ENCODE peak calls at places on chromosomes 2 and 18, in five cellular contexts. M, I, F, B and V are unnamed samples.

GRCh38 chr2:238879020-238879419 is 31.1 kb downstream of the TWIST2 start:
- DNase-seq in F (no peak), I (no peak), B (no peak), M (no peak), V (no peak)

GRCh38 chr18:2368102-2368501 is 203.2 kb downstream of the METTL4 start:
- DNase-seq in B (no peak), F (no peak), I (no peak), M (no peak), V (no peak)

GRCh38 chr2:44459754-44460153 is 98.0 kb downstream of the CAMKMT start:
- DNase-seq in F (no peak), B (no peak), I (no peak), M (no peak), V (no peak)

GRCh38 chr18:49609416-49610284 is 47.8 kb downstream of the LIPG start:
- DNase-seq in M (no peak), F (no peak), I (no peak), B (peak), V (no peak)

GRCh38 chr2:80410346-80410745 is 105.8 kb upstream of the LRRTM1 start:
- DNase-seq in M (no peak), B (no peak), I (no peak), F (no peak), V (no peak)

GRCh38 chr2:58240595-58240937 is 559 bp downstream of the FANCL start:
- DNase-seq in M (no peak), F (no peak), B (no peak), I (no peak), V (no peak)

GRCh38 chr2:62596061-62596658 is 90.2 kb upstream of the TMEM17 start:
- DNase-seq in B (peak), F (peak), I (no peak), M (no peak), V (no peak)

GRCh38 chr18:32629990-32630389 is 142.8 kb downstream of the KLHL14 start:
- DNase-seq in M (no peak), B (no peak), F (no peak), I (no peak), V (no peak)

GRCh38 chr2:98489971-98490962 is 45.6 kb downstream of the INPP4A start:
- DNase-seq in B (no peak), M (no peak), F (no peak), I (no peak), V (no peak)

GRCh38 chr2:25418944-25419677 is 77.4 kb upstream of the DNMT3A start:
- DNase-seq in F (no peak), M (no peak), I (no peak), B (no peak), V (no peak)

GRCh38 chr2:205613970-205614559 is 68.2 kb upstream of the NRP2 start:
- DNase-seq in M (no peak), B (no peak), F (no peak), I (no peak), V (no peak)

GRCh38 chr2:46966576-46966975 is 51.0 kb upstream of the MCFD2 start:
- DNase-seq in F (no peak), B (no peak), I (no peak), M (no peak), V (no peak)

GRCh38 chr2:95149397-95149984 is 10.2 kb downstream of the ZNF514 start:
- DNase-seq in F (no peak), M (no peak), I (no peak), B (no peak), V (no peak)

GRCh38 chr2:225463449-225463848 is 63.9 kb downstream of the NYAP2 start:
- DNase-seq in B (no peak), I (no peak), F (no peak), M (no peak), V (no peak)

GRCh38 chr2:84989422-84989821 is 18.5 kb downstream of the KCMF1 start:
- DNase-seq in M (no peak), F (no peak), I (no peak), B (no peak), V (no peak)

GRCh38 chr18:5304232-5304631 is 8.7 kb upstream of the ZBTB14 start:
- DNase-seq in I (no peak), B (no peak), M (no peak), F (no peak), V (no peak)

GRCh38 chr2:173204316-173204715 is 128.7 kb downstream of the MAP3K20 start:
- DNase-seq in I (no peak), F (no peak), B (no peak), M (no peak), V (no peak)

GRCh38 chr2:126988482-126988881 is 89.8 kb downstream of the TEX51 start:
- DNase-seq in I (no peak), F (no peak), M (no peak), B (no peak), V (no peak)

GRCh38 chr18:72541871-72542690 is 2.1 kb downstream of the CBLN2 start:
- DNase-seq in F (no peak), I (no peak), B (no peak), M (peak), V (no peak)

GRCh38 chr2:120262761-120263428 is 10.2 kb downstream of the RALB start:
- DNase-seq in F (no peak), I (no peak), B (no peak), M (no peak), V (no peak)

GRCh38 chr2:117980783-117981676 is 32.8 kb downstream of the CCDC93 start:
- DNase-seq in M (no peak), F (peak), I (no peak), B (peak), V (no peak)

GRCh38 chr2:232013701-232014353 is 52.3 kb downstream of the DIS3L2 start:
- DNase-seq in F (peak), M (no peak), B (peak), I (no peak), V (no peak)

GRCh38 chr18:52499646-52500045 is 159.6 kb downstream of the DCC start:
- DNase-seq in F (peak), M (no peak), I (no peak), B (no peak), V (no peak)

GRCh38 chr2:241356871-241357260 is 781 bp downstream of the FARP2 start:
- DNase-seq in M (no peak), F (no peak), I (no peak), B (no peak), V (no peak)

GRCh38 chr18:36757081-36757480 is 71.7 kb downstream of the TPGS2 start:
- DNase-seq in F (peak), I (no peak), M (no peak), B (peak), V (no peak)

GRCh38 chr2:188130317-188130716 is 161.4 kb upstream of the GULP1 start:
- DNase-seq in I (no peak), F (no peak), B (no peak), M (no peak), V (no peak)

GRCh38 chr2:29114841-29115609 is at the start of gene CLIP4:
- DNase-seq in F (no peak), M (peak), I (peak), B (no peak), V (peak)

GRCh38 chr2:26942543-26943295 is 27.7 kb upstream of the MAPRE3 start:
- DNase-seq in F (no peak), M (peak), I (peak), B (peak), V (peak)

GRCh38 chr2:102346381-102347130 is 9.0 kb upstream of the IL18R1 start:
- DNase-seq in F (no peak), I (no peak), B (no peak), M (no peak), V (no peak)

GRCh38 chr2:126995652-126996377 is 97.1 kb downstream of the TEX51 start:
- DNase-seq in M (no peak), B (no peak), F (no peak), I (no peak), V (no peak)

GRCh38 chr2:49289711-49290110 is 135.4 kb upstream of the FSHR start:
- DNase-seq in F (no peak), B (no peak), I (no peak), M (no peak), V (no peak)

GRCh38 chr2:237885171-237885930 is 25.9 kb downstream of the RAMP1 start:
- DNase-seq in F (no peak), M (no peak), B (no peak), I (no peak), V (no peak)

GRCh38 chr2:72112421-72112820 is 35.2 kb downstream of the CYP26B1 start:
- DNase-seq in F (peak), M (peak), B (peak), I (no peak), V (no peak)

GRCh38 chr2:28209312-28209711 is 183.3 kb upstream of the FOSL2 start:
- DNase-seq in M (no peak), B (no peak), I (no peak), F (no peak), V (no peak)

GRCh38 chr2:134178109-134178877 is 75.6 kb upstream of the MGAT5 start:
- DNase-seq in M (no peak), I (no peak), F (no peak), B (no peak), V (no peak)

GRCh38 chr18:61628085-61628484 is 264.7 kb downstream of the RNF152 start:
- DNase-seq in F (no peak), B (no peak), I (no peak), M (no peak), V (no peak)